ENCODE peak calls at places on chromosomes 11 and 22, in eight cellular contexts. One of them, this sample, is unnamed.

GRCh38 chr11:83092488-83093384 is 21.0 kb upstream of the RAB30 start:
- DNase-seq in Peyer's patch: peak; percentile 76
- DNase-seq in body of pancreas: peak; percentile 83
- DNase-seq in tibial nerve: no peak
- DNase-seq in esophagus muscularis mucosa: no peak
- DNase-seq in PC-3: peak; percentile 96
- DNase-seq in psoas muscle: peak; percentile 64
- DNase-seq in kidney epithelial cell: peak; percentile 34
- DNase-seq in this sample: no peak

GRCh38 chr11:33618363-33618735 is 82.3 kb downstream of the C11orf91 start:
- DNase-seq in kidney epithelial cell: no peak
- DNase-seq in psoas muscle: no peak
- DNase-seq in Peyer's patch: no peak
- DNase-seq in PC-3: no peak
- DNase-seq in body of pancreas: no peak
- DNase-seq in esophagus muscularis mucosa: no peak
- DNase-seq in tibial nerve: no peak
- DNase-seq in this sample: no peak

GRCh38 chr22:42855211-42855610 is 1.9 kb downstream of the ARFGAP3 start:
- DNase-seq in PC-3: no peak
- DNase-seq in Peyer's patch: no peak
- DNase-seq in psoas muscle: no peak
- DNase-seq in esophagus muscularis mucosa: no peak
- DNase-seq in tibial nerve: no peak
- DNase-seq in kidney epithelial cell: no peak
- DNase-seq in body of pancreas: no peak
- DNase-seq in this sample: no peak

GRCh38 chr11:2433106-2433925 is 11.0 kb downstream of the TRPM5 start:
- DNase-seq in body of pancreas: no peak
- DNase-seq in PC-3: no peak
- DNase-seq in psoas muscle: peak; percentile 31
- DNase-seq in esophagus muscularis mucosa: no peak
- DNase-seq in kidney epithelial cell: no peak
- DNase-seq in tibial nerve: no peak
- DNase-seq in Peyer's patch: peak; percentile 34
- DNase-seq in this sample: no peak

GRCh38 chr11:108592591-108593213 is 866 bp downstream of the EXPH5 start:
- DNase-seq in tibial nerve: no peak
- DNase-seq in esophagus muscularis mucosa: no peak
- DNase-seq in PC-3: peak; percentile 44
- DNase-seq in kidney epithelial cell: no peak
- DNase-seq in body of pancreas: peak; percentile 30
- DNase-seq in Peyer's patch: peak; percentile 67
- DNase-seq in psoas muscle: no peak
- DNase-seq in this sample: no peak

GRCh38 chr22:43363580-43364435 is 20.6 kb upstream of the SCUBE1 start:
- DNase-seq in esophagus muscularis mucosa: no peak
- DNase-seq in psoas muscle: no peak
- DNase-seq in PC-3: no peak
- DNase-seq in tibial nerve: no peak
- DNase-seq in kidney epithelial cell: no peak
- DNase-seq in body of pancreas: no peak
- DNase-seq in Peyer's patch: no peak
- DNase-seq in this sample: no peak

GRCh38 chr22:28942801-28943500 is 59.6 kb downstream of the ZNRF3 start:
- DNase-seq in Peyer's patch: no peak
- DNase-seq in PC-3: no peak
- DNase-seq in tibial nerve: no peak
- DNase-seq in kidney epithelial cell: no peak
- DNase-seq in esophagus muscularis mucosa: no peak
- DNase-seq in body of pancreas: no peak
- DNase-seq in psoas muscle: no peak
- DNase-seq in this sample: no peak

GRCh38 chr11:2641623-2642022 is 58.2 kb downstream of the KCNQ1OT1 start:
- DNase-seq in kidney epithelial cell: no peak
- DNase-seq in body of pancreas: no peak
- DNase-seq in tibial nerve: no peak
- DNase-seq in psoas muscle: no peak
- DNase-seq in esophagus muscularis mucosa: no peak
- DNase-seq in Peyer's patch: no peak
- DNase-seq in PC-3: no peak
- DNase-seq in this sample: no peak

GRCh38 chr11:10908215-10908990 is 50.5 kb upstream of the ZBED5 start:
- DNase-seq in psoas muscle: no peak
- DNase-seq in esophagus muscularis mucosa: no peak
- DNase-seq in kidney epithelial cell: peak; percentile 84
- DNase-seq in tibial nerve: no peak
- DNase-seq in PC-3: peak; percentile 83
- DNase-seq in Peyer's patch: no peak
- DNase-seq in body of pancreas: peak; percentile 57
- DNase-seq in this sample: peak; percentile 81

GRCh38 chr11:98568011-98568410 is 452.7 kb upstream of the CNTN5 start:
- DNase-seq in Peyer's patch: no peak
- DNase-seq in kidney epithelial cell: no peak
- DNase-seq in body of pancreas: no peak
- DNase-seq in psoas muscle: no peak
- DNase-seq in esophagus muscularis mucosa: no peak
- DNase-seq in PC-3: no peak
- DNase-seq in tibial nerve: no peak
- DNase-seq in this sample: no peak

GRCh38 chr22:45678961-45679912 is 7.6 kb downstream of the ATXN10 start:
- DNase-seq in esophagus muscularis mucosa: no peak
- DNase-seq in kidney epithelial cell: no peak
- DNase-seq in tibial nerve: no peak
- DNase-seq in body of pancreas: no peak
- DNase-seq in PC-3: peak; percentile 95
- DNase-seq in psoas muscle: no peak
- DNase-seq in Peyer's patch: no peak
- DNase-seq in this sample: no peak

GRCh38 chr11:102266111-102266510 is 51.2 kb upstream of the BIRC3 start:
- DNase-seq in body of pancreas: no peak
- DNase-seq in Peyer's patch: no peak
- DNase-seq in psoas muscle: no peak
- DNase-seq in PC-3: no peak
- DNase-seq in tibial nerve: no peak
- DNase-seq in kidney epithelial cell: no peak
- DNase-seq in esophagus muscularis mucosa: no peak
- DNase-seq in this sample: no peak

GRCh38 chr22:19579113-19579811 is 55.1 kb upstream of the CLDN5 start:
- DNase-seq in psoas muscle: no peak
- DNase-seq in Peyer's patch: no peak
- DNase-seq in esophagus muscularis mucosa: no peak
- DNase-seq in kidney epithelial cell: no peak
- DNase-seq in body of pancreas: no peak
- DNase-seq in PC-3: peak; percentile 35
- DNase-seq in tibial nerve: no peak
- DNase-seq in this sample: no peak

GRCh38 chr11:19903620-19904069 is 191.0 kb downstream of the NAV2 start:
- DNase-seq in body of pancreas: peak; percentile 85
- DNase-seq in psoas muscle: peak; percentile 72
- DNase-seq in esophagus muscularis mucosa: no peak
- DNase-seq in PC-3: peak; percentile 78
- DNase-seq in Peyer's patch: peak; percentile 67
- DNase-seq in kidney epithelial cell: no peak
- DNase-seq in tibial nerve: peak; percentile 86
- DNase-seq in this sample: no peak

GRCh38 chr11:111310088-111310487 is 11.7 kb downstream of the POU2AF3 start:
- DNase-seq in psoas muscle: no peak
- DNase-seq in kidney epithelial cell: no peak
- DNase-seq in PC-3: peak; percentile 44
- DNase-seq in Peyer's patch: no peak
- DNase-seq in tibial nerve: no peak
- DNase-seq in esophagus muscularis mucosa: peak; percentile 53
- DNase-seq in body of pancreas: no peak
- DNase-seq in this sample: no peak

GRCh38 chr11:72643547-72643946 is 30.7 kb downstream of the PDE2A start:
- DNase-seq in PC-3: peak; percentile 89
- DNase-seq in body of pancreas: peak; percentile 40
- DNase-seq in tibial nerve: no peak
- DNase-seq in esophagus muscularis mucosa: no peak
- DNase-seq in kidney epithelial cell: peak; percentile 18
- DNase-seq in psoas muscle: no peak
- DNase-seq in Peyer's patch: no peak
- DNase-seq in this sample: no peak

GRCh38 chr11:94649254-94649653 is 82.1 kb downstream of the PIWIL4 start:
- DNase-seq in psoas muscle: no peak
- DNase-seq in esophagus muscularis mucosa: peak; percentile 24
- DNase-seq in tibial nerve: no peak
- DNase-seq in body of pancreas: no peak
- DNase-seq in PC-3: no peak
- DNase-seq in kidney epithelial cell: no peak
- DNase-seq in Peyer's patch: no peak
- DNase-seq in this sample: no peak
- H3K4me3 ChIP-seq in psoas muscle: no peak overlapping the region
- H3K4me3 ChIP-seq in esophagus muscularis mucosa: no peak overlapping the region
- H3K4me3 ChIP-seq in tibial nerve: no peak overlapping the region
- H3K4me3 ChIP-seq in body of pancreas: no peak overlapping the region
- H3K4me3 ChIP-seq in PC-3: no peak overlapping the region
- H3K4me3 ChIP-seq in kidney epithelial cell: no peak overlapping the region
- H3K4me3 ChIP-seq in Peyer's patch: no peak overlapping the region
- H3K4me3 ChIP-seq in this sample: no peak overlapping the region

DNA sequence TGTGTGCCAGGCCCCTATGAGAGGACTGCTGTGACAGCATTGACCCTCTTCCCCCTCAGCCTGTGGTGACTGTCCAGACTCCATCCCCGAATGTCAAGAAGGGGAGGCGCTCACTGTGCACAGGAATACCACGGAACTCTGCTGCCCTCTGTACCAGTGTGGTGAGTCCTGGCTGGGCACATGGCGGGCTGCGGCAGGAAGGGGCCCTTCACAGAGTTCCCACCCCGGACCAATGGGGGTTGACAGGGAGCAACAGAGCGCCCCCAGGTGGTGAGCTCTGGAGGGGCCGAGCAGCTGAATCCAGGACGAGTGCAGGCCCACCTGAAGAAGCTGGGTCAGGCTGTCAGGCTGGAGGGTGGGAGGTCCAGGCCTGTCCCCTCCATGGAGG is 83.8 kb upstream of the MYOD1 start:
- DNase-seq in psoas muscle: no peak
- DNase-seq in esophagus muscularis mucosa: peak; percentile 87
- DNase-seq in body of pancreas: no peak
- DNase-seq in tibial nerve: no peak
- DNase-seq in kidney epithelial cell: no peak
- DNase-seq in Peyer's patch: no peak
- DNase-seq in PC-3: no peak
- DNase-seq in this sample: no peak
- TF ChIP-seq CTCF in psoas muscle: no peak
- TF ChIP-seq CTCF in esophagus muscularis mucosa: no peak
- TF ChIP-seq CTCF in body of pancreas: no peak
- TF ChIP-seq CTCF in tibial nerve: no peak
- TF ChIP-seq CTCF in kidney epithelial cell: no peak
- TF ChIP-seq CTCF in Peyer's patch: no peak
- TF ChIP-seq CTCF in PC-3: no peak
- TF ChIP-seq CTCF in this sample: no peak

GRCh38 chr11:132353255-132353654 is 982.8 kb downstream of the NTM start:
- DNase-seq in esophagus muscularis mucosa: peak; percentile 72
- DNase-seq in Peyer's patch: no peak
- DNase-seq in PC-3: no peak
- DNase-seq in tibial nerve: no peak
- DNase-seq in kidney epithelial cell: no peak
- DNase-seq in psoas muscle: no peak
- DNase-seq in body of pancreas: no peak
- DNase-seq in this sample: no peak

GRCh38 chr11:132357811-132358572 is 987.6 kb downstream of the NTM start:
- DNase-seq in body of pancreas: no peak
- DNase-seq in psoas muscle: no peak
- DNase-seq in esophagus muscularis mucosa: no peak
- DNase-seq in PC-3: no peak
- DNase-seq in Peyer's patch: no peak
- DNase-seq in tibial nerve: no peak
- DNase-seq in kidney epithelial cell: no peak
- DNase-seq in this sample: no peak

GRCh38 chr11:132361011-132361550 is 990.7 kb downstream of the NTM start:
- DNase-seq in kidney epithelial cell: no peak
- DNase-seq in body of pancreas: no peak
- DNase-seq in Peyer's patch: no peak
- DNase-seq in tibial nerve: no peak
- DNase-seq in PC-3: no peak
- DNase-seq in esophagus muscularis mucosa: peak; percentile 42
- DNase-seq in psoas muscle: no peak
- DNase-seq in this sample: no peak

GRCh38 chr11:132358573-132358953 is 988.1 kb downstream of the NTM start:
- DNase-seq in PC-3: no peak
- DNase-seq in kidney epithelial cell: no peak
- DNase-seq in esophagus muscularis mucosa: peak; percentile 75
- DNase-seq in tibial nerve: no peak
- DNase-seq in body of pancreas: no peak
- DNase-seq in psoas muscle: no peak
- DNase-seq in Peyer's patch: no peak
- DNase-seq in this sample: no peak
- H3K4me3 ChIP-seq in PC-3: no peak overlapping the region
- H3K4me3 ChIP-seq in kidney epithelial cell: no peak overlapping the region
- H3K4me3 ChIP-seq in esophagus muscularis mucosa: no peak overlapping the region
- H3K4me3 ChIP-seq in tibial nerve: no peak overlapping the region
- H3K4me3 ChIP-seq in body of pancreas: no peak overlapping the region
- H3K4me3 ChIP-seq in psoas muscle: no peak overlapping the region
- H3K4me3 ChIP-seq in Peyer's patch: no peak overlapping the region
- H3K4me3 ChIP-seq in this sample: no peak overlapping the region

DNA sequence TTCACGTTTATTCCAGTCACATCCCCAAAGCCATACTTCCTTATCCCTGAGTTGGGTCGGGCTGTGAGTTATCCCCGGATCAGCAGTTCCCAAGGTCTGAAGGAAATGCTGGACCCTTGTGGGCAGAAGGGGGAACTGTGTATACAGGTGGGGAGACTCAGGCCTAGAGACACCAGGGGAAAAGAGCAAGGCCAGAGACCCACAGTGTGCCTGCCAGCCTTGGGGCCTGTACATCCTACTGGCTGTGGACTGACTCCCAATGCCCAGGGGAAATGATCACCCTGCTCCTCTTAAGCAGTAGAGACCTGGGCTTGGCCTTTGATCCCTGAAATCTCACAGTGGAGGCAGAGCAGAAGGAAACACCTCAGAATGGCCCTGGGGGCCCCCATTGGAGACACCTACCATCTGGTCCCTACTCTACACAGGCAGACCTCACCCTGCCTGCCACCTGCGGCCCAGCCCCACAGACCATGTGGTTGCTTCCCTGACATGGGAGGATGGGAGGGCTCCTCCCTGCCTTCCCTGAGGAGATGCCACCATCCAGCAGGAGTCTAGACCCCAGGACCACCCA is 1.3 kb downstream of the SELENOM start:
- DNase-seq in body of pancreas: no peak
- DNase-seq in psoas muscle: no peak
- DNase-seq in esophagus muscularis mucosa: no peak
- DNase-seq in PC-3: no peak
- DNase-seq in kidney epithelial cell: no peak
- DNase-seq in tibial nerve: no peak
- DNase-seq in Peyer's patch: peak; percentile 55
- DNase-seq in this sample: no peak
- TF ChIP-seq CTCF in body of pancreas: no peak
- TF ChIP-seq CTCF in psoas muscle: no peak
- TF ChIP-seq CTCF in esophagus muscularis mucosa: peak; percentile 9
- TF ChIP-seq CTCF in PC-3: no peak
- TF ChIP-seq CTCF in kidney epithelial cell: no peak
- TF ChIP-seq CTCF in tibial nerve: no peak
- TF ChIP-seq CTCF in Peyer's patch: no peak
- TF ChIP-seq CTCF in this sample: no peak